ENCODE peak calls at places on chromosome 3, in six cellular contexts. One of them, this sample, is unnamed.

GRCh38 chr3:121757087-121757811 is 7.7 kb upstream of the GOLGB1 start:
- DNase-seq in GM12878: no peak
- DNase-seq in neural progenitor cell: no peak
- DNase-seq in OCI-LY7: peak; percentile 62
- DNase-seq in GM23338: no peak
- DNase-seq in PC-9: no peak
- DNase-seq in this sample: no peak

GRCh38 chr3:77298405-77298804 is 258.5 kb downstream of the ROBO2 start:
- DNase-seq in PC-9: no peak
- DNase-seq in OCI-LY7: no peak
- DNase-seq in neural progenitor cell: no peak
- DNase-seq in GM23338: no peak
- DNase-seq in GM12878: no peak
- DNase-seq in this sample: no peak

GRCh38 chr3:97105989-97106651 is 291.7 kb downstream of the EPHA6 start:
- DNase-seq in neural progenitor cell: no peak
- DNase-seq in GM23338: no peak
- DNase-seq in GM12878: no peak
- DNase-seq in PC-9: no peak
- DNase-seq in OCI-LY7: no peak
- DNase-seq in this sample: no peak

GRCh38 chr3:13011369-13012227 is 61.6 kb downstream of the IQSEC1 start:
- DNase-seq in neural progenitor cell: peak; percentile 49
- DNase-seq in GM12878: peak; percentile 92
- DNase-seq in PC-9: peak; percentile 87
- DNase-seq in GM23338: peak; percentile 35
- DNase-seq in OCI-LY7: peak; percentile 91
- DNase-seq in this sample: no peak

GRCh38 chr3:71309886-71310285 is 273.6 kb downstream of the FOXP1 start:
- DNase-seq in PC-9: no peak
- DNase-seq in GM23338: no peak
- DNase-seq in OCI-LY7: no peak
- DNase-seq in GM12878: no peak
- DNase-seq in neural progenitor cell: no peak
- DNase-seq in this sample: no peak

GRCh38 chr3:73556520-73557371 is 68.0 kb downstream of the PDZRN3 start:
- DNase-seq in neural progenitor cell: no peak
- DNase-seq in GM23338: peak; percentile 57
- DNase-seq in OCI-LY7: no peak
- DNase-seq in PC-9: no peak
- DNase-seq in GM12878: no peak
- DNase-seq in this sample: no peak

GRCh38 chr3:100869787-100870186 is 123.4 kb downstream of the ABI3BP start:
- DNase-seq in PC-9: no peak
- DNase-seq in OCI-LY7: no peak
- DNase-seq in GM23338: no peak
- DNase-seq in neural progenitor cell: no peak
- DNase-seq in GM12878: no peak
- DNase-seq in this sample: no peak

GRCh38 chr3:171936231-171936841 is 93.2 kb downstream of the TMEM212 start:
- DNase-seq in neural progenitor cell: no peak
- DNase-seq in GM23338: no peak
- DNase-seq in OCI-LY7: no peak
- DNase-seq in PC-9: peak; percentile 98
- DNase-seq in GM12878: peak; percentile 20
- DNase-seq in this sample: peak; percentile 2

GRCh38 chr3:121431717-121432517 is 113.9 kb downstream of the POLQ start:
- DNase-seq in GM12878: peak; percentile 62
- DNase-seq in PC-9: no peak
- DNase-seq in neural progenitor cell: no peak
- DNase-seq in GM23338: no peak
- DNase-seq in OCI-LY7: peak; percentile 78
- DNase-seq in this sample: no peak

GRCh38 chr3:55750525-55750924 is 263.4 kb upstream of the WNT5A start:
- DNase-seq in GM12878: no peak
- DNase-seq in GM23338: no peak
- DNase-seq in OCI-LY7: no peak
- DNase-seq in PC-9: peak; percentile 97
- DNase-seq in neural progenitor cell: no peak
- DNase-seq in this sample: peak; percentile 45

GRCh38 chr3:13092621-13093339 is 19.6 kb upstream of the IQSEC1 start:
- DNase-seq in OCI-LY7: no peak
- DNase-seq in PC-9: peak; percentile 67
- DNase-seq in GM23338: no peak
- DNase-seq in GM12878: no peak
- DNase-seq in neural progenitor cell: no peak
- DNase-seq in this sample: no peak

GRCh38 chr3:123028233-123028828 is 768 bp upstream of the SEMA5B start:
- DNase-seq in OCI-LY7: peak; percentile 39
- DNase-seq in PC-9: peak; percentile 46
- DNase-seq in GM12878: no peak
- DNase-seq in GM23338: peak; percentile 88
- DNase-seq in neural progenitor cell: peak; percentile 81
- DNase-seq in this sample: peak; percentile 19

GRCh38 chr3:81989274-81989673 is 227.8 kb upstream of the GBE1 start:
- DNase-seq in neural progenitor cell: no peak
- DNase-seq in OCI-LY7: no peak
- DNase-seq in GM23338: peak; percentile 26
- DNase-seq in PC-9: no peak
- DNase-seq in GM12878: no peak
- DNase-seq in this sample: no peak

GRCh38 chr3:57073628-57074027 is 13.2 kb downstream of the SPATA12 start:
- DNase-seq in PC-9: no peak
- DNase-seq in OCI-LY7: no peak
- DNase-seq in neural progenitor cell: no peak
- DNase-seq in GM12878: no peak
- DNase-seq in GM23338: no peak
- DNase-seq in this sample: no peak

GRCh38 chr3:39196671-39197446 is 4.5 kb upstream of the XIRP1 start:
- DNase-seq in GM12878: no peak
- DNase-seq in GM23338: no peak
- DNase-seq in OCI-LY7: no peak
- DNase-seq in neural progenitor cell: no peak
- DNase-seq in PC-9: no peak
- DNase-seq in this sample: no peak

GRCh38 chr3:14156201-14156600 is 22.2 kb downstream of the XPC start:
- DNase-seq in PC-9: no peak
- DNase-seq in neural progenitor cell: no peak
- DNase-seq in OCI-LY7: no peak
- DNase-seq in GM12878: no peak
- DNase-seq in GM23338: no peak
- DNase-seq in this sample: peak; percentile 74

GRCh38 chr3:155323063-155323666 is 29.7 kb upstream of the STRIT1 start:
- DNase-seq in GM12878: peak; percentile 9
- DNase-seq in PC-9: peak; percentile 62
- DNase-seq in neural progenitor cell: peak; percentile 80
- DNase-seq in OCI-LY7: peak; percentile 89
- DNase-seq in GM23338: peak; percentile 90
- DNase-seq in this sample: peak; percentile 1

GRCh38 chr3:31962801-31963205 is 18.3 kb downstream of the OSBPL10 start:
- DNase-seq in GM23338: no peak
- DNase-seq in GM12878: no peak
- DNase-seq in PC-9: peak; percentile 48
- DNase-seq in neural progenitor cell: no peak
- DNase-seq in OCI-LY7: no peak
- DNase-seq in this sample: no peak

GRCh38 chr3:146184616-146185015 is 23.6 kb upstream of the PLOD2 start:
- DNase-seq in neural progenitor cell: no peak
- DNase-seq in PC-9: no peak
- DNase-seq in OCI-LY7: no peak
- DNase-seq in GM23338: no peak
- DNase-seq in GM12878: no peak
- DNase-seq in this sample: peak; percentile 45

GRCh38 chr3:141386611-141387110 is 18.4 kb downstream of the ZBTB38 start:
- DNase-seq in OCI-LY7: peak; percentile 82
- DNase-seq in GM12878: no peak
- DNase-seq in PC-9: no peak
- DNase-seq in GM23338: no peak
- DNase-seq in neural progenitor cell: no peak
- DNase-seq in this sample: no peak

GRCh38 chr3:147358144-147358992 is 48.0 kb downstream of the ZIC4 start:
- DNase-seq in neural progenitor cell: no peak
- DNase-seq in PC-9: no peak
- DNase-seq in GM12878: no peak
- DNase-seq in GM23338: peak; percentile 69
- DNase-seq in OCI-LY7: no peak
- DNase-seq in this sample: no peak

GRCh38 chr3:72086051-72086711 is 301.2 kb upstream of the PROK2 start:
- DNase-seq in GM23338: no peak
- DNase-seq in neural progenitor cell: no peak
- DNase-seq in OCI-LY7: peak; percentile 65
- DNase-seq in GM12878: no peak
- DNase-seq in PC-9: no peak
- DNase-seq in this sample: no peak

GRCh38 chr3:53464424-53464823 is 30.0 kb upstream of the CACNA1D start:
- DNase-seq in PC-9: no peak
- DNase-seq in OCI-LY7: no peak
- DNase-seq in GM23338: peak; percentile 1
- DNase-seq in neural progenitor cell: no peak
- DNase-seq in GM12878: no peak
- DNase-seq in this sample: no peak
- H2AFZ ChIP-seq in PC-9: no peak overlapping the region
- H2AFZ ChIP-seq in OCI-LY7: no peak overlapping the region
- H2AFZ ChIP-seq in GM23338: no peak overlapping the region
- H2AFZ ChIP-seq in neural progenitor cell: no peak overlapping the region
- H2AFZ ChIP-seq in GM12878: no peak overlapping the region
- H2AFZ ChIP-seq in this sample: no peak overlapping the region

GRCh38 chr3:189790658-189791057 is 159.5 kb downstream of the TP63 start:
- DNase-seq in OCI-LY7: no peak
- DNase-seq in GM12878: no peak
- DNase-seq in neural progenitor cell: no peak
- DNase-seq in GM23338: no peak
- DNase-seq in PC-9: no peak
- DNase-seq in this sample: no peak

GRCh38 chr3:189789432-189789831 is 158.2 kb downstream of the TP63 start:
- DNase-seq in OCI-LY7: no peak
- DNase-seq in GM23338: no peak
- DNase-seq in PC-9: no peak
- DNase-seq in neural progenitor cell: no peak
- DNase-seq in GM12878: no peak
- DNase-seq in this sample: peak; percentile 81

GRCh38 chr3:189786479-189787064 is 155.4 kb downstream of the TP63 start:
- DNase-seq in OCI-LY7: no peak
- DNase-seq in GM23338: peak; percentile 53
- DNase-seq in neural progenitor cell: no peak
- DNase-seq in PC-9: no peak
- DNase-seq in GM12878: no peak
- DNase-seq in this sample: no peak

GRCh38 chr3:189787622-189788021 is 156.4 kb downstream of the TP63 start:
- DNase-seq in OCI-LY7: no peak
- DNase-seq in PC-9: no peak
- DNase-seq in GM23338: no peak
- DNase-seq in GM12878: no peak
- DNase-seq in neural progenitor cell: no peak
- DNase-seq in this sample: no peak

DNA sequence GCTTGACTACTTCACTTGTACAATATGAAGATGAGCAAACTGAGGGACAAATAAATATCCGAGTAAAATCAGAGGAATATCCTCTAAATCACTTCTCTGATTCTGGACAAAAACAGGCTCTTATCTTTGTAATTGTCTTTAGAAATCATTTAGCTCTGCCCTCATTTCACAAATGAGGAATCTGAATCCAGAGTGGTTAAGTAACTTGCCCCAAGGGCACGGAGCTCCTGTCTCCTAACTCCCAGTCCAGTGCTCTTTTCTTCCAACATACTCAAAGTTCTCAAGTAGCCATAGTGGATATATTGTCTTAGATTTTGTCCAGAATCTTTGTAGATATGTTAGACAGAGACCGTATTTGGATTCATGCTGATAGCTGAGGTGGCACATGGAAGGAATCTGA is 156.0 kb downstream of the TP63 start:
- DNase-seq in neural progenitor cell: no peak
- DNase-seq in GM23338: no peak
- DNase-seq in OCI-LY7: no peak
- DNase-seq in PC-9: no peak
- DNase-seq in GM12878: no peak
- DNase-seq in this sample: no peak
- H2AFZ ChIP-seq in neural progenitor cell: no peak overlapping the region
- H2AFZ ChIP-seq in GM23338: no peak overlapping the region
- H2AFZ ChIP-seq in OCI-LY7: no peak overlapping the region
- H2AFZ ChIP-seq in PC-9: no peak overlapping the region
- H2AFZ ChIP-seq in GM12878: no peak overlapping the region
- H2AFZ ChIP-seq in this sample: peak overlapping the region; percentile 24

GRCh38 chr3:159249472-159250131 is 447.7 kb downstream of the MFSD1 start:
- DNase-seq in GM23338: no peak
- DNase-seq in OCI-LY7: no peak
- DNase-seq in GM12878: no peak
- DNase-seq in PC-9: no peak
- DNase-seq in neural progenitor cell: no peak
- DNase-seq in this sample: no peak
- H2AFZ ChIP-seq in GM23338: no peak overlapping the region
- H2AFZ ChIP-seq in OCI-LY7: no peak overlapping the region
- H2AFZ ChIP-seq in GM12878: no peak overlapping the region
- H2AFZ ChIP-seq in PC-9: no peak overlapping the region
- H2AFZ ChIP-seq in neural progenitor cell: no peak overlapping the region
- H2AFZ ChIP-seq in this sample: no peak overlapping the region

DNA sequence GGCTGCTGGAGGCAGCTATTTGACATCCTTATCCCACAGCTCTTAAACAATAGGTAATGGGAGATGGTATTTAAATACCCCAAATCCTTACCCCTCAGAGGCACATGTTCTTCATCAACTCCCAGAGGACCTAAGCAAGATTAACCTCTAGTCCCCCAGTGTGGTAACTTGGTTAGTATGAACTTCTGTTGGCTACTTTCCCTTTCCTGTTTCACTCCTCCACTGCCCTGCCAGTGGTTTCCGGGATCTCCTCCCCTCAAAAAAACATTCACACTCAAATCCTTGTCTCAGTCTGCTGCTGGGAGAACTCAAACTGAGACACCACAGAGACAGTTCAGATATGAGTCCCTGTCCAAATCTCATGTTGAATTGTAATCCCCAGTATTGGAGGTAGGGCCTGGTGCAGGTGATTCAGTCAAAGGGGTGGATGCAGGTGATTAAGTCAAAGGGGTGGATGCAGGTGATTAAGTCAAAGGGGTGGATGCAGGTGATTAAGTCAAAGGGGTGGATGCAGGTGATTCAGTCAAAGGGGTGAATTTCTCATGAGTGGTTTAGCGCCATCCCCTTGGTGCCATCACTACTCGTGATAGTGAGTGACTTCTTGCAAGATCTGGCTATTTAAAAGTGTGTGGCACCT is 335.0 kb upstream of the CTNNB1 start:
- DNase-seq in PC-9: no peak
- DNase-seq in GM23338: no peak
- DNase-seq in neural progenitor cell: no peak
- DNase-seq in OCI-LY7: no peak
- DNase-seq in GM12878: no peak
- DNase-seq in this sample: no peak
- H2AFZ ChIP-seq in PC-9: no peak overlapping the region
- H2AFZ ChIP-seq in GM23338: no peak overlapping the region
- H2AFZ ChIP-seq in neural progenitor cell: no peak overlapping the region
- H2AFZ ChIP-seq in OCI-LY7: no peak overlapping the region
- H2AFZ ChIP-seq in GM12878: no peak overlapping the region
- H2AFZ ChIP-seq in this sample: no peak overlapping the region

GRCh38 chr3:21668012-21668411 is 83.0 kb downstream of the ZNF385D start:
- DNase-seq in GM23338: no peak
- DNase-seq in neural progenitor cell: no peak
- DNase-seq in OCI-LY7: no peak
- DNase-seq in GM12878: no peak
- DNase-seq in PC-9: no peak
- DNase-seq in this sample: no peak
- H2AFZ ChIP-seq in GM23338: no peak overlapping the region
- H2AFZ ChIP-seq in neural progenitor cell: no peak overlapping the region
- H2AFZ ChIP-seq in OCI-LY7: no peak overlapping the region
- H2AFZ ChIP-seq in GM12878: no peak overlapping the region
- H2AFZ ChIP-seq in PC-9: peak overlapping the region; percentile 56
- H2AFZ ChIP-seq in this sample: no peak overlapping the region

This sample was measured in keratinocyte.